ENCODE peak calls at places on chromosomes 13 and 19, in eight cellular contexts. Q, J, T, Y, M, D, A and G are unnamed samples.

GRCh38 chr13:40895715-40896184 is 106.3 kb downstream of the SLC25A15 start:
- DNase-seq in Y (no peak), J (peak; percentile 69), D (no peak), A (no peak), Q (peak; percentile 74), T (no peak), M (peak; percentile 1), G (no peak)

GRCh38 chr19:3585301-3586123 is at the start of gene GIPC3:
- DNase-seq in J (no peak), T (no peak), Y (no peak), M (no peak), Q (no peak), A (no peak), D (no peak), G (no peak)

GRCh38 chr19:50626796-50627195 is 12.9 kb downstream of the SYT3 start:
- DNase-seq in M (no peak), Q (no peak), J (no peak), Y (no peak), D (no peak), A (peak; percentile 18), T (no peak), G (no peak)

GRCh38 chr19:42475366-42475765 is 32.6 kb upstream of the CXCL17 start:
- DNase-seq in T (no peak), Y (no peak), A (no peak), M (no peak), Q (no peak), D (no peak), J (no peak), G (no peak)

GRCh38 chr13:94414141-94414540 is 65.3 kb downstream of the DCT start:
- DNase-seq in A (no peak), M (no peak), Y (no peak), Q (no peak), J (no peak), D (no peak), T (no peak), G (no peak)

GRCh38 chr13:100461309-100462035 is 127.1 kb downstream of the GGACT start:
- DNase-seq in Q (no peak), Y (no peak), D (peak; percentile 78), A (no peak), T (no peak), M (no peak), J (no peak), G (no peak)

GRCh38 chr19:14517840-14518505 is at the start of gene DNAJB1:
- DNase-seq in T (peak; percentile 83), A (peak; percentile 92), M (peak; percentile 76), D (peak; percentile 79), J (peak; percentile 84), Q (peak; percentile 82), Y (peak; percentile 57), G (peak; percentile 71)

GRCh38 chr13:33727356-33728083 is 90.4 kb upstream of the RFC3 start:
- DNase-seq in Y (no peak), M (no peak), D (no peak), A (peak; percentile 35), T (no peak), Q (no peak), J (no peak), G (no peak)

GRCh38 chr13:73421310-73421912 is 362.6 kb downstream of the KLF5 start:
- DNase-seq in Y (no peak), J (peak; percentile 97), T (no peak), A (peak; percentile 8), D (no peak), M (peak; percentile 96), Q (no peak), G (no peak)

GRCh38 chr19:12244370-12244769 is 50.3 kb downstream of the ZNF44 start:
- DNase-seq in D (peak; percentile 7), A (no peak), Y (no peak), Q (no peak), T (no peak), M (no peak), J (no peak), G (no peak)

GRCh38 chr13:67224148-67224846 is 5.8 kb downstream of the PCDH9 start:
- DNase-seq in D (peak; percentile 78), T (peak; percentile 66), Y (peak; percentile 71), A (peak; percentile 67), Q (peak; percentile 85), J (peak; percentile 75), M (peak; percentile 69), G (peak; percentile 81)

GRCh38 chr19:12918253-12918652 is 840 bp downstream of the SYCE2 start:
- DNase-seq in A (no peak), T (no peak), D (no peak), M (no peak), Y (no peak), J (no peak), Q (no peak), G (no peak)

GRCh38 chr19:7505288-7505681 is 10.6 kb upstream of the ZNF358 start:
- DNase-seq in M (peak; percentile 46), J (peak; percentile 44), Y (no peak), D (no peak), T (no peak), Q (no peak), A (no peak), G (no peak)

GRCh38 chr13:113022391-113023216 is 53.6 kb downstream of the MCF2L start:
- DNase-seq in Q (no peak), A (no peak), Y (no peak), J (no peak), D (peak; percentile 94), M (no peak), T (no peak), G (peak; percentile 43)

GRCh38 chr19:43749152-43749551 is 5.6 kb downstream of the SMG9 start:
- DNase-seq in Y (no peak), M (no peak), D (no peak), T (no peak), Q (no peak), A (no peak), J (no peak), G (no peak)

GRCh38 chr13:25192489-25192888 is 20.4 kb upstream of the AMER2 start:
- DNase-seq in Y (no peak), D (no peak), Q (no peak), M (no peak), A (no peak), T (no peak), J (no peak), G (no peak)

GRCh38 chr13:112063309-112063626 is 3.7 kb upstream of the SOX1 start:
- DNase-seq in Y (no peak), Q (no peak), D (no peak), M (no peak), J (no peak), T (no peak), A (no peak), G (no peak)

GRCh38 chr13:62357887-62358645 is 942.4 kb upstream of the PCDH20 start:
- DNase-seq in Q (no peak), Y (peak; percentile 12), M (peak; percentile 62), T (no peak), J (peak; percentile 7), A (peak; percentile 21), D (peak; percentile 88), G (peak; percentile 77)

DNA sequence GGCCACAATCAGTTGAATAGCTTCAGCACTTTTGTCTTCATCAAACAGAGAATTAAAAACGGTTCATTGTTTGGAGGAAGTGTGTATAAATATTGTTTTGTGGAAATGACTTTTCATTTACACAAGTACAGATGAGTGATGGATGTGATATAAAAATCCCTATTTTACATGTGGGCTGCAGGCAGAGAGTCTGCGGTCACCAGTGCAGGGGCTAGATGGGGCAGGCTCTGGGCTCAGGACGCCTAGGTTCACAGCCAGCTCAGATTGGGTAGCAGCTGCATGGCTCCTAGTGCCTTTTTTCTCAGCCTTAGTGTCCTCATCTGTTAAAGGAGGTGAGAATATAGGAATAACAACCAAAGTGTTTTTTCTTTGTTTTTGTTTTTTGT is 9.8 kb downstream of the PPP5C start:
- DNase-seq in M (no peak), J (no peak), D (no peak), A (no peak), Y (no peak), Q (no peak), T (no peak), G (no peak)
- H3K36me3 ChIP-seq in M (peaks cover 11% of the 10 kb centered on the region), J (peaks cover 9% of the 10 kb centered on the region), D (peaks cover under 1% of the 10 kb centered on the region), A (peaks cover 13% of the 10 kb centered on the region), Y (peaks cover 22% of the 10 kb centered on the region), Q (peaks cover 25% of the 10 kb centered on the region), T (no peaks in the 10 kb centered on the region), G (peaks cover 50% of the 10 kb centered on the region)

GRCh38 chr19:33241530-33242101 is 16.0 kb upstream of the SLC7A10 start:
- DNase-seq in A (peak; percentile 83), Y (no peak), Q (peak; percentile 24), D (peak; percentile 55), M (peak; percentile 4), T (peak; percentile 29), J (peak; percentile 58), G (no peak)
- H3K27ac ChIP-seq in A (no peak overlapping the region), Y (no peak overlapping the region), Q (no peak overlapping the region), D (no peak overlapping the region), M (no peak overlapping the region), T (no peak overlapping the region), J (no peak overlapping the region), G (no peak overlapping the region)

DNA sequence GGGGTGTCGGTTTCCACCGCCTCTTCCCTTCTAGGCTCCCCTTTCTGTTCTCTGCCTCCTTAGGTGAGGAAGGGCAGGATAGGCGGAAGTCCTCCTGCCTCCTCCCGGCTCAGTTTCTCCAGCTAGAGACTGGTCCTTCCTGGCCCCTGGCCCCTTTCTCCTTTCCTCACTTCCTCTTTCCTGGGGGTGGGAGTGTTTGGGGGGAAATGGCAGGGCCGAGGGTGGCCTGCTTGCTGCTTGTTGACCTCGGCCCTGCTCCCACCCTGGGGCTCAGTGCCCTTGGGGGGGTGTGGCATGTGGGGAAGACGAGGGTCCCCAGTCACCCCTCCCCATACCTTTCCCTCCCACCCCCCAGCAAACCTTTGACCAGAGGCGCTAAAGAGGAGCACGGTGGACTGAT is 5.0 kb downstream of the U2AF2 start:
- DNase-seq in Y (no peak), M (no peak), J (no peak), Q (no peak), A (no peak), T (no peak), D (no peak), G (no peak)
- H3K36me3 ChIP-seq in Y (peaks cover 51% of the 10 kb centered on the region), M (peaks cover 71% of the 10 kb centered on the region), J (peaks cover 35% of the 10 kb centered on the region), Q (peaks cover 49% of the 10 kb centered on the region), A (peaks cover 24% of the 10 kb centered on the region), T (no peaks in the 10 kb centered on the region), D (no peaks in the 10 kb centered on the region), G (peaks cover 61% of the 10 kb centered on the region)

DNA sequence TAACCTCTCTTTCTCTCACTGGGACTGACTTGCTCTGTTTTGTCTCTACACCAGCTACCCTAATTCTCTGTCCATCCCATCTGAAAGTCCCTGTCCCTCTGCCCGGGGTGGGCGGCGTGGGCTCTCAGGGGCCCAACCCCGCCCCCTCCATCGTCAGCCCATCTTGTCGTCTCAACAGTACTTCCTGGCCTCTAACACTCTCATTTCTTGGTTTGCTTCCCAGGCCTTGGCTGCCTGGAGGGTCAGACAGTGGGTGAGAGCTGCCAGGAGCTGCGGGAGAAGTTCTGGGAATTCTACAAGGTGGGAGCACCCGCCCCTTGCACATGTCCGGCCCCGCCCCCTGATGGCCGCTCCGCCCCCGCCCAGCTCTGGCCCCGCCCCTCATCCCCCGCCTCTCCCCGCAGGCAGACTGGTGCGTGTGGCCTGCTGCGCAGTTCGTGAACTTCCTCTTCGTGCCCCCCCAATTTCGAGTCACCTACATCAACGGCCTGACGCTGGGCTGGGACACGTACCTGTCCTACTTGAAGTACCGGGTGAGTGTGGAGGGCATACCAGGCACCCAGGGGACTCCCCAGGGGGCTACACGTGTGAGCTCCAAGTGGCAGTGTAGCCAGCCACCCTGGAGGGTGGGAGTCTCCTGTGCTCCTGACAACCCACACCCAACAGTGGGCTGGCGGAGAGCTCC is 1.7 kb downstream of the MPV17L2 start:
- DNase-seq in Q (peak; percentile 16), J (no peak), T (no peak), A (peak; percentile 60), Y (no peak), D (peak; percentile 58), M (peak; percentile 33), G (peak; percentile 45)
- H3K27ac ChIP-seq in Q (peak overlapping the region; percentile 13), J (no peak overlapping the region), T (no peak overlapping the region), A (no peak overlapping the region), Y (no peak overlapping the region), D (no peak overlapping the region), M (no peak overlapping the region), G (no peak overlapping the region)

GRCh38 chr13:110476220-110476617 is 85.3 kb downstream of the RAB20 start:
- DNase-seq in A (no peak), M (no peak), Y (no peak), D (no peak), Q (no peak), T (no peak), J (no peak), G (no peak)
- H3K36me3 ChIP-seq in A (peaks cover 3% of the 10 kb centered on the region), M (no peaks in the 10 kb centered on the region), Y (peaks cover 92% of the 10 kb centered on the region), D (no peaks in the 10 kb centered on the region), Q (peaks cover 36% of the 10 kb centered on the region), T (peaks cover 14% of the 10 kb centered on the region), J (no peaks in the 10 kb centered on the region), G (peaks cover 26% of the 10 kb centered on the region)